ENCODE peak calls at places on chromosomes 16 and 17, in ten cellular contexts. Q, C, M, T, Z, P, K, H, F and R are unnamed samples.

GRCh38 chr17:66747561-66748275 is 87.2 kb upstream of the CACNG5 start:
- DNase-seq in T (no peak), F (no peak), C (peak), Q (no peak), K (no peak), H (no peak), P (peak), M (peak), Z (no peak), R (peak)

GRCh38 chr17:55089955-55090573 is 121.5 kb downstream of the STXBP4 start:
- DNase-seq in F (no peak), Z (no peak), H (peak), M (peak), K (peak), P (peak), Q (no peak), T (peak), C (no peak), R (peak)

GRCh38 chr17:37744633-37744927 is 279 bp downstream of the HNF1B start:
- DNase-seq in P (no peak), K (peak), F (no peak), Q (no peak), T (no peak), H (no peak), C (no peak), Z (no peak), M (no peak), R (no peak)

GRCh38 chr17:74325743-74326379 is at the start of gene KIF19:
- DNase-seq in K (no peak), Q (no peak), Z (no peak), M (no peak), P (peak), C (peak), H (peak), F (peak), T (peak), R (no peak)

GRCh38 chr16:57866529-57866918 is 64.2 kb upstream of the KIFC3 start:
- DNase-seq in Z (no peak), H (no peak), P (no peak), M (no peak), K (no peak), C (no peak), Q (no peak), T (no peak), F (no peak), R (no peak)

GRCh38 chr17:75489511-75489955 is 25.8 kb downstream of the CASKIN2 start:
- DNase-seq in Q (no peak), C (no peak), P (no peak), K (no peak), Z (no peak), H (no peak), T (no peak), M (no peak), F (no peak), R (no peak)

GRCh38 chr16:87581867-87582220 is 20.5 kb upstream of the JPH3 start:
- DNase-seq in Q (peak), M (peak), T (no peak), K (peak), P (peak), F (no peak), Z (peak), H (peak), C (peak), R (peak)

GRCh38 chr16:66740010-66740409 is 11.4 kb downstream of the DYNC1LI2 start:
- DNase-seq in K (peak), P (peak), H (peak), Z (no peak), T (no peak), F (peak), Q (no peak), C (peak), M (peak), R (peak)

GRCh38 chr16:88785106-88785924 is at the start of gene PIEZO1:
- DNase-seq in T (peak), F (peak), Z (no peak), H (peak), Q (peak), P (peak), C (peak), K (peak), M (peak), R (no peak)